ENCODE peak calls at places on chromosome 13, in eight cellular contexts. W is body of pancreas, K is heart left ventricle, A is esophagus muscularis mucosa, L is IMR-90, F is Peyer's patch, X is A549, U is upper lobe of left lung. N is an unnamed sample.

GRCh38 chr13:48138270-48138669 is 43.4 kb upstream of the MED4 start:
- DNase-seq in W (no peak), K (no peak), A (no peak), L (no peak), F (no peak), X (no peak), U (no peak), N (no peak)

GRCh38 chr13:45678282-45678681 is 23.8 kb upstream of the CBY2 start:
- DNase-seq in W (no peak), K (no peak), A (no peak), L (no peak), F (no peak), X (no peak), U (no peak), N (no peak)

GRCh38 chr13:83221256-83221655 is 661.0 kb downstream of the SLITRK1 start:
- DNase-seq in W (no peak), K (no peak), A (no peak), L (no peak), F (no peak), X (peak), U (no peak), N (no peak)

GRCh38 chr13:96968027-96968426 is 26.2 kb downstream of the OXGR1 start:
- DNase-seq in W (no peak), K (no peak), A (no peak), L (no peak), F (no peak), X (no peak), U (no peak), N (no peak)

GRCh38 chr13:110575322-110576069 is 14.0 kb upstream of the RAB20 start:
- DNase-seq in W (peak), K (peak), A (no peak), L (peak), F (no peak), X (peak), U (peak), N (peak)

GRCh38 chr13:44758595-44759221 is 182.6 kb upstream of the TSC22D1 start:
- DNase-seq in W (peak), K (no peak), A (no peak), L (peak), F (no peak), X (peak), U (no peak), N (no peak)

GRCh38 chr13:113425931-113426590 is 27.2 kb downstream of the ADPRHL1 start:
- DNase-seq in W (no peak), K (peak), A (no peak), L (no peak), F (no peak), X (no peak), U (no peak), N (no peak)

GRCh38 chr13:39565036-39565949 is 37.7 kb downstream of the LHFPL6 start:
- DNase-seq in W (no peak), K (peak), A (no peak), L (peak), F (no peak), X (peak), U (no peak), N (no peak)

GRCh38 chr13:27118428-27119054 is 53.1 kb downstream of the USP12 start:
- DNase-seq in W (no peak), K (no peak), A (no peak), L (no peak), F (no peak), X (no peak), U (no peak), N (no peak)

GRCh38 chr13:26050568-26051230 is 1.1 kb downstream of the SHISA2 start:
- DNase-seq in W (peak), K (no peak), A (peak), L (no peak), F (no peak), X (peak), U (peak), N (no peak)

GRCh38 chr13:24777171-24777570 is 13.2 kb downstream of the RNF17 start:
- DNase-seq in W (no peak), K (no peak), A (no peak), L (no peak), F (no peak), X (no peak), U (no peak), N (no peak)

GRCh38 chr13:91238036-91238435 is 109.5 kb upstream of the MIR17HG start:
- DNase-seq in W (no peak), K (no peak), A (no peak), L (no peak), F (no peak), X (no peak), U (no peak), N (no peak)

GRCh38 chr13:68390987-68391386 is 1160.9 kb upstream of the PCDH9 start:
- DNase-seq in W (no peak), K (no peak), A (no peak), L (no peak), F (no peak), X (no peak), U (no peak), N (no peak)

GRCh38 chr13:43749503-43749902 is 37.3 kb downstream of the ENOX1 start:
- DNase-seq in W (no peak), K (no peak), A (no peak), L (no peak), F (no peak), X (no peak), U (no peak), N (no peak)
- TF ChIP-seq POLR2A in W (no peak), K (no peak), A (no peak), L (no peak), F (no peak), X (no peak), U (no peak), N (no peak)

GRCh38 chr13:109146393-109146792 is 517.0 kb downstream of the MYO16 start:
- DNase-seq in W (no peak), K (no peak), A (no peak), L (no peak), F (no peak), X (no peak), U (no peak), N (no peak)

GRCh38 chr13:109144693-109145437 is 515.5 kb downstream of the MYO16 start:
- DNase-seq in W (no peak), K (no peak), A (no peak), L (no peak), F (no peak), X (no peak), U (no peak), N (no peak)

GRCh38 chr13:109148243-109148642 is 518.8 kb downstream of the MYO16 start:
- DNase-seq in W (no peak), K (no peak), A (no peak), L (peak), F (no peak), X (peak), U (no peak), N (no peak)

GRCh38 chr13:109146912-109147624 is 517.7 kb downstream of the MYO16 start:
- DNase-seq in W (no peak), K (no peak), A (no peak), L (peak), F (no peak), X (peak), U (no peak), N (no peak)

GRCh38 chr13:109145631-109146030 is 516.2 kb downstream of the MYO16 start:
- DNase-seq in W (peak), K (no peak), A (no peak), L (peak), F (no peak), X (peak), U (peak), N (no peak)
- H3K27ac ChIP-seq in W (no peak), K (no peak), A (peak), L (no peak), F (no peak), X (peak), U (no peak), N (no peak)

GRCh38 chr13:29849731-29850212 is 645 bp downstream of the UBL3 start:
- DNase-seq in W (peak), K (peak), A (no peak), L (peak), F (peak), X (peak), U (peak), N (peak)

GRCh38 chr13:29845440-29846056 is 4.9 kb downstream of the UBL3 start:
- DNase-seq in W (no peak), K (no peak), A (no peak), L (peak), F (no peak), X (peak), U (no peak), N (no peak)

GRCh38 chr13:29849071-29849541 is 1.3 kb downstream of the UBL3 start:
- DNase-seq in W (peak), K (no peak), A (no peak), L (peak), F (peak), X (peak), U (no peak), N (peak)

GRCh38 chr13:29846475-29847256 is 3.8 kb downstream of the UBL3 start:
- DNase-seq in W (no peak), K (no peak), A (no peak), L (no peak), F (no peak), X (no peak), U (no peak), N (no peak)

DNA sequence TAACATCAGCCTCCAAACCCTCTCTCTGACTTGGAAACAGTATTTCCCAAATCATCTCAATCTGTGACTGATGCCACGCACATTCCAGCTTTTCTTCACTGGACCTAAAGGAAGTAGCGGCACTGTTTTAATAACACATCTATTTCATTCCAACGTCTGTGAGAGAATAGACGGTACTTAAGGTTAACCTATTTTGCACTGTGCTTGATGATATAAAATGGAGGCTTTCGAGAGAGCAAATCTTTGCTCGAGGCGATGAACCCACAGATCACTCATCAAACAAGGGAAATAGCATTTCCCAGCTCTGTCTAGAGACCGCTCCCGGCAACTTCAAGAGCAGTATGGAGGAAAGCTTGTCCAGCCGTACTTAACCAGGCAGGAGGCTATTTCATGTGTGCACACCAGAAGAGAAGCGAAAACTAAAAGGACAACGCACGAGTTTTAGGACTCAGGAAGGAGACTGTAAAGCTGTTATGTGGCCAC is 2.9 kb downstream of the UBL3 start:
- DNase-seq in W (peak), K (no peak), A (no peak), L (peak), F (no peak), X (peak), U (no peak), N (no peak)
- TF ChIP-seq POLR2A in W (peak), K (no peak), A (no peak), L (no peak), F (no peak), X (no peak), U (peak), N (no peak)

DNA sequence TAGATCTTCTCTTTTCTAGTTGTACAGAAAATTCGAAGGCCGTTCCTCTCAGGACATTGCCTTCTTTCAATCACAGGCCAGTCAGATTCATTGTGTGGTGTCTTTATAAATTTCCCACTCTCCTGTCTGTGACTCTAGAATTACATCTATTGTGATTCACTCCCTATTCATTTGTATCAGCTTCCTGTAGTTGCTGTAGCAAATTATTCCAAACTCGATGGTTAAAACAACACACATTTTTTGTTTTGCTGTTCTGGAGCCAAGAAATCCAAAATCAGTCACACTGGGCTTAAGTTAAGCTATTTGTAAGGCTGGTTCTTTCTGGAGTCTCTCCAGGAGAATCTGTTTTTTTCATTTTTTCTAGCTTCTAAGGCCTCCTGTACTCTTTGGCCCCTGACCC is 1486.9 kb upstream of the SLC10A2 start:
- DNase-seq in W (no peak), K (no peak), A (no peak), L (peak), F (no peak), X (no peak), U (no peak), N (no peak)
- H3K27ac ChIP-seq in W (no peak), K (no peak), A (no peak), L (no peak), F (no peak), X (no peak), U (no peak), N (no peak)

GRCh38 chr13:21328201-21328600 is 130.9 kb downstream of the ZDHHC20 start:
- DNase-seq in W (no peak), K (no peak), A (no peak), L (no peak), F (no peak), X (no peak), U (no peak), N (no peak)

GRCh38 chr13:21324793-21325192 is 134.3 kb downstream of the ZDHHC20 start:
- DNase-seq in W (no peak), K (no peak), A (no peak), L (no peak), F (no peak), X (no peak), U (no peak), N (no peak)

GRCh38 chr13:21328836-21329477 is 130.1 kb downstream of the ZDHHC20 start:
- DNase-seq in W (no peak), K (no peak), A (no peak), L (no peak), F (no peak), X (no peak), U (no peak), N (no peak)

GRCh38 chr13:21322988-21323387 is 136.1 kb downstream of the ZDHHC20 start:
- DNase-seq in W (no peak), K (no peak), A (no peak), L (no peak), F (no peak), X (no peak), U (no peak), N (no peak)

DNA sequence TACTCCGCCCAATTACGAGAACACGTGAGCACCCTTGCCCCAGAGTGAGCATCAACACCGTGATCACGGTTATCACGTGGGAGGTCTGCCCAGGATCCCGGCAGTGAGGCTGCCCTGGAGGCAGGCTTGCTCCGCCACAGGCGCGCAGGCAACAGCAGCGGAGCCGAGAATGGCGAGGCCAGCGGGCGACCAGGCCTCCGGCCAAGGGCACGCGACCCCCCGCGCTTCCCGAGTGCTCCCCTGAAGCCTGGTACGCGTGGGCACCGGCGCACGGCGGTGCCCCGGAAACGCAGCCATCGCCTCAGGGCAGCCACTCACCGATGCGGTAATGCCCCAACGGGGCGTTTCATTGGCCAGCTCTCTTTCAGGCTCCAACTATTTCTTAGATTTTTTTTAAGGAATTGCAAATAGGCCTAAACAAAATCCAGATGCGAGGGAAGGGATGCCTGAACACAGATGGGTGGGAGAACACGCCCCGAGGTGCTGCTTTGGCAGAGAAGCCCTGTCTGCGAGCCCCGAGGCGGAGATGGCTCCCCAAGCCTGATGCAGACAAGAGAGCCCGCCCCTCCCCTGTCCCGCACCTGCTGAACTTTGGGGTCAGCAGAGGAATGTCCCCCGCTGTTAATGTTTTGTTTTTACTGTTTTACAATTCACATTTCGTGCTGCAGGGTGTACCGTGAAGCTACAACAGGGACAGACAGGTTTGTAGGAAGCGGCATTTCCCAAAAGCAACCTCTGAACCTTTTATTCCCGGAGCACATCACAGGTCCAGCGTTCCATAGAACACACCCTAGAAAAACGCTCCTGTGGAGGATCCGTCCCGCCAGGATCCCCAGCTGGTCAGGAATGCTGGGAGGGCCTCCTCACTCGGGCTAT is 132.7 kb downstream of the ZDHHC20 start:
- DNase-seq in W (peak), K (no peak), A (no peak), L (peak), F (no peak), X (no peak), U (peak), N (peak)
- TF ChIP-seq POLR2A in W (no peak), K (no peak), A (no peak), L (no peak), F (no peak), X (no peak), U (no peak), N (no peak)

DNA sequence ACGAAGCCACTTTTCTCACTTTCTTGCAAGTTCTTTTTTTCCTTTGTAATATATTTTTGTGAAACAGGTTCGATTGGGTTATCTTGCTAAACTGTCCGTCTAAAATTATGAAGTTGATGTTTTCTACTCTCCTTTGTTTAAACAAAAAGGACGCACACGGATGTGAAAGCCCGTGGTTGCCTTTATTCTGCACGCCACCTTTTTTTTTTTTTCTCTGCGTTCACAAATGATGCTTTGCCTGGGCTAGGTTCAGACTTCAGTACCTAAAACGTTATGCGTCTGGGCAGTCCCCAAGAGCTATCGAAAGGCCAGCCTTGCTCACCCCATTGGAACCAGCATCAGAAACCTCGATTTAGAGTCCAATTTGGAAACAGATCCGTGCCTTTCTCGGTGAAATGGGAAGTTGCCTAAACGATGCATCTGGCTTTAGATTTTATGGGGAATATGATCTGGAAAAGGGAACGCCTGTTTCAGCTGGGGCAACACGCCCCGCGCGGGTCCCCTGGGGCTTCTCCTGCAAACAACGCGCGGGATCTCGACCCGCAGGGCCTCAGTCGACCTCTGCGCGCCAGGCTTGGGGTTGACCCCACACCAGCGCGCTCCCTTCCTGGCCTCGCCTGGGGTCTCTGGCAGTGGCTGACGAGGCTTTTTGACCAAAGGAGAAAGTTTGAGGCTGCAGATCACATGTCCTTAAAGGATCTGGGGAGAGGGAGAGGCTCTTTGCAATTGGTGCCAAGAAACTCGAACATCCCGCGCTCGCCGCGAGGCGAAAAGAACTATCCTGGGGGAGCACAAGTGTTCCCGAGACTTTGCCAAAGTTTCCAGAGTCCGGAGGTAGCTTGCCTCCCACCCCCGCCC is 114.0 kb downstream of the KCNRG start:
- DNase-seq in W (no peak), K (no peak), A (no peak), L (no peak), F (no peak), X (no peak), U (no peak), N (peak)
- H3K27ac ChIP-seq in W (no peak), K (no peak), A (peak), L (no peak), F (peak), X (peak), U (peak), N (no peak)

DNA sequence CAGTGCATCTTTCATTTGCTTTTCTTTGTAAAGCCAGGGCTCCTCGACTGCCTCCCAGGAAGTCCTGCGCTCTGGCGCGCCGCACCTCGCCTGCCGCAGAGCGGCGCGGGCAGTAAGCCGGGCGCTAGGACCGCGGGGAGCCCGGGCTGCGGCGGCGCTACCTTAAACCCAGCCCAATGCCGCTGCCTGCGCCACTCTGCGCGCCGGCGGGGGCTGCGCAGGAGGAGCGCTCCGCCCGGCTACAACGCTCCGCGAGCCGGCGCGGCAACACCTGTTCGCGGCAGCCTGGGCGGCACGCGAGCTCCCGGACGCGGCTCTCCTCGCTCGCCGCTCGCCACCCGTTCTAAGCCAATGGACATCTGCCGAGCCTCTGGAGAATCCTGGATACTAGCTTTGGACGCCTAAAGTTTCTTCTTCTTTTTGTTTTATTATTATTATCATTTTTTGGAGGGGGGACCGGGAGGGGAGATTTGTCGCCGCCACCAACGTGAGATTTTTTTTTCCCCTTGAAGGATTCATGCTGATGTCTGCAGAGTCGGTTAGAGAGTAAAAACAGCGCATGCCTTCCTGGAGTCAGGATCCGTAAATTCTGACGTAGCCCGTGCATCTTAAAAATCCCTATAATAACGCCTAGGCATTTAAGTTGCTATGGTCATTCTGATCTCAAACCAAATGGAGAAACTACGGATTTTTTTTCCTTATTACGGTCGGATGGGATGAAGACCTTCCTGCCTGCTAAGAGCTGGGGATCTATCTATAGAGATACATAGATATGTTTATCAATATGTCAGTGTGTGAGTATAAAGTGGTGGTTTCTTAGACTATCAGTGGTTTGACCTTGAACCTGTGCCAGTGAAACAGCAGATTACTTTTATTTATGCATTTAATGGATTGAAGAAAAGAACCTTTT is at the start of gene FGF9:
- DNase-seq in W (peak), K (peak), A (no peak), L (peak), F (peak), X (peak), U (peak), N (peak)
- TF ChIP-seq POLR2A in W (peak), K (peak), A (no peak), L (no peak), F (peak), X (peak), U (peak), N (no peak)

N was measured in spleen.